ENCODE peak calls at places on chromosomes 7 and 10, in ten cellular contexts. One of them, this sample, is unnamed. For H3K4me1, the result is how much of the 10 kb centered on the place peaks cover.

GRCh38 chr10:78623577-78624215 is 445.1 kb upstream of the ZMIZ1 start:
- DNase-seq in spleen: no peak
- DNase-seq in endothelial cell of umbilical vein: peak
- DNase-seq in prostate gland: no peak
- DNase-seq in GM12878: no peak
- DNase-seq in ovary: no peak
- DNase-seq in A549: peak
- DNase-seq in Peyer's patch: peak
- DNase-seq in thyroid gland: peak
- DNase-seq in heart left ventricle: no peak
- DNase-seq in this sample: no peak

GRCh38 chr7:40986351-40986873 is 716.5 kb downstream of the INHBA start:
- DNase-seq in spleen: no peak
- DNase-seq in endothelial cell of umbilical vein: no peak
- DNase-seq in prostate gland: no peak
- DNase-seq in GM12878: no peak
- DNase-seq in ovary: no peak
- DNase-seq in A549: peak
- DNase-seq in Peyer's patch: no peak
- DNase-seq in thyroid gland: no peak
- DNase-seq in heart left ventricle: no peak
- DNase-seq in this sample: no peak

GRCh38 chr7:26399309-26399610 is 107.6 kb downstream of the SNX10 start:
- DNase-seq in spleen: peak
- DNase-seq in endothelial cell of umbilical vein: peak
- DNase-seq in prostate gland: peak
- DNase-seq in GM12878: no peak
- DNase-seq in ovary: peak
- DNase-seq in A549: peak
- DNase-seq in Peyer's patch: no peak
- DNase-seq in thyroid gland: peak
- DNase-seq in heart left ventricle: peak
- DNase-seq in this sample: peak

GRCh38 chr7:5425507-5426225 is 2.0 kb upstream of the TNRC18 start:
- DNase-seq in spleen: peak
- DNase-seq in endothelial cell of umbilical vein: peak
- DNase-seq in prostate gland: peak
- DNase-seq in GM12878: no peak
- DNase-seq in ovary: peak
- DNase-seq in A549: peak
- DNase-seq in Peyer's patch: peak
- DNase-seq in thyroid gland: peak
- DNase-seq in heart left ventricle: peak
- DNase-seq in this sample: peak

GRCh38 chr10:60942604-60943269 is 1.2 kb downstream of the RHOBTB1 start:
- DNase-seq in spleen: peak
- DNase-seq in endothelial cell of umbilical vein: peak
- DNase-seq in prostate gland: peak
- DNase-seq in GM12878: no peak
- DNase-seq in ovary: peak
- DNase-seq in A549: peak
- DNase-seq in Peyer's patch: peak
- DNase-seq in thyroid gland: peak
- DNase-seq in heart left ventricle: peak
- DNase-seq in this sample: peak

GRCh38 chr10:77012811-77013500 is 624.7 kb downstream of the KCNMA1 start:
- DNase-seq in spleen: no peak
- DNase-seq in endothelial cell of umbilical vein: no peak
- DNase-seq in prostate gland: no peak
- DNase-seq in GM12878: no peak
- DNase-seq in ovary: no peak
- DNase-seq in A549: no peak
- DNase-seq in Peyer's patch: no peak
- DNase-seq in thyroid gland: peak
- DNase-seq in heart left ventricle: no peak
- DNase-seq in this sample: no peak

GRCh38 chr10:48456808-48457761 is 147.8 kb downstream of the ARHGAP22 start:
- DNase-seq in spleen: peak
- DNase-seq in endothelial cell of umbilical vein: no peak
- DNase-seq in prostate gland: no peak
- DNase-seq in GM12878: no peak
- DNase-seq in ovary: no peak
- DNase-seq in A549: no peak
- DNase-seq in Peyer's patch: peak
- DNase-seq in thyroid gland: no peak
- DNase-seq in heart left ventricle: peak
- DNase-seq in this sample: no peak

GRCh38 chr10:47456096-47456485 is 27.8 kb downstream of the ANXA8 start:
- DNase-seq in spleen: no peak
- DNase-seq in endothelial cell of umbilical vein: no peak
- DNase-seq in prostate gland: no peak
- DNase-seq in GM12878: no peak
- DNase-seq in ovary: no peak
- DNase-seq in A549: no peak
- DNase-seq in Peyer's patch: no peak
- DNase-seq in thyroid gland: no peak
- DNase-seq in heart left ventricle: no peak
- DNase-seq in this sample: no peak

GRCh38 chr10:112471878-112472487 is 25.0 kb downstream of the VTI1A start:
- DNase-seq in spleen: no peak
- DNase-seq in endothelial cell of umbilical vein: peak
- DNase-seq in prostate gland: no peak
- DNase-seq in GM12878: peak
- DNase-seq in ovary: no peak
- DNase-seq in A549: peak
- DNase-seq in Peyer's patch: no peak
- DNase-seq in thyroid gland: no peak
- DNase-seq in heart left ventricle: no peak
- DNase-seq in this sample: no peak

GRCh38 chr10:82880776-82881175 is 1005.8 kb downstream of the NRG3 start:
- DNase-seq in spleen: no peak
- DNase-seq in endothelial cell of umbilical vein: no peak
- DNase-seq in prostate gland: no peak
- DNase-seq in GM12878: no peak
- DNase-seq in ovary: no peak
- DNase-seq in A549: no peak
- DNase-seq in Peyer's patch: no peak
- DNase-seq in thyroid gland: no peak
- DNase-seq in heart left ventricle: no peak
- DNase-seq in this sample: no peak

GRCh38 chr7:3336042-3336665 is 35.1 kb downstream of the SDK1 start:
- DNase-seq in spleen: no peak
- DNase-seq in endothelial cell of umbilical vein: no peak
- DNase-seq in prostate gland: no peak
- DNase-seq in GM12878: no peak
- DNase-seq in ovary: no peak
- DNase-seq in A549: no peak
- DNase-seq in Peyer's patch: no peak
- DNase-seq in thyroid gland: no peak
- DNase-seq in heart left ventricle: no peak
- DNase-seq in this sample: no peak

GRCh38 chr10:124993728-124994451 is 52.0 kb downstream of the ZRANB1 start:
- DNase-seq in spleen: peak
- DNase-seq in endothelial cell of umbilical vein: no peak
- DNase-seq in prostate gland: no peak
- DNase-seq in GM12878: no peak
- DNase-seq in ovary: no peak
- DNase-seq in A549: no peak
- DNase-seq in Peyer's patch: no peak
- DNase-seq in thyroid gland: no peak
- DNase-seq in heart left ventricle: no peak
- DNase-seq in this sample: peak

GRCh38 chr7:18361756-18362155 is 133.8 kb upstream of the HDAC9 start:
- DNase-seq in spleen: no peak
- DNase-seq in endothelial cell of umbilical vein: no peak
- DNase-seq in prostate gland: no peak
- DNase-seq in GM12878: no peak
- DNase-seq in ovary: peak
- DNase-seq in A549: peak
- DNase-seq in Peyer's patch: peak
- DNase-seq in thyroid gland: peak
- DNase-seq in heart left ventricle: no peak
- DNase-seq in this sample: peak

GRCh38 chr10:3852147-3852904 is 67.3 kb upstream of the KLF6 start:
- DNase-seq in spleen: peak
- DNase-seq in endothelial cell of umbilical vein: peak
- DNase-seq in prostate gland: peak
- DNase-seq in GM12878: peak
- DNase-seq in ovary: peak
- DNase-seq in A549: peak
- DNase-seq in Peyer's patch: peak
- DNase-seq in thyroid gland: peak
- DNase-seq in heart left ventricle: peak
- DNase-seq in this sample: peak
- TF ChIP-seq POLR2A in spleen: no peak
- TF ChIP-seq POLR2A in endothelial cell of umbilical vein: no peak
- TF ChIP-seq POLR2A in prostate gland: peak
- TF ChIP-seq POLR2A in GM12878: no peak
- TF ChIP-seq POLR2A in ovary: no peak
- TF ChIP-seq POLR2A in A549: no peak
- TF ChIP-seq POLR2A in Peyer's patch: no peak
- TF ChIP-seq POLR2A in thyroid gland: peak
- TF ChIP-seq POLR2A in heart left ventricle: no peak
- TF ChIP-seq POLR2A in this sample: no peak

GRCh38 chr7:77833136-77833535 is 34.6 kb downstream of the PHTF2 start:
- DNase-seq in spleen: no peak
- DNase-seq in endothelial cell of umbilical vein: no peak
- DNase-seq in prostate gland: no peak
- DNase-seq in GM12878: no peak
- DNase-seq in ovary: no peak
- DNase-seq in A549: no peak
- DNase-seq in Peyer's patch: no peak
- DNase-seq in thyroid gland: no peak
- DNase-seq in heart left ventricle: no peak
- DNase-seq in this sample: no peak
- H3K4me1 ChIP-seq in spleen: under half
- H3K4me1 ChIP-seq in endothelial cell of umbilical vein: under half
- H3K4me1 ChIP-seq in prostate gland: under half
- H3K4me1 ChIP-seq in GM12878: under half
- H3K4me1 ChIP-seq in ovary: under half
- H3K4me1 ChIP-seq in A549: under half
- H3K4me1 ChIP-seq in Peyer's patch: under half
- H3K4me1 ChIP-seq in thyroid gland: under half
- H3K4me1 ChIP-seq in heart left ventricle: under half
- H3K4me1 ChIP-seq in this sample: under half

DNA sequence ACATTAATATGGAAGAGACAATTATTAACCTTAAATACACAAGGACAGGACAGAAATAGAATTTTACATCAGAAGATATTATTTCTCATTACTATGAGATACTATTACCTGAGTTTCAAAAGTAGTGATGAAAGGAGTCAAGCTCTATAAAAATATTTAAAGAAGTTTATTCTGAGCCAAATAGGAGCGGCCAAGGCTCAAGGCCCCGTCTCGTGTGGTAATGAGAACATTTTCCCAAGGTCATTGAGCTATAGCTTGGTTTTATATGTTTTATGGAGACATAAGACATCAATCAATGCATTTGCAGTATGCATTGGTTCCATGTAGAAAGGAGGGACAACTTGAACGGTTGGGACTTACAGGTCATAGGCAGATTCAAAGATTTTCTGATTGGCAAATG is 29.4 kb upstream of the ZMYND11 start:
- DNase-seq in spleen: no peak
- DNase-seq in endothelial cell of umbilical vein: no peak
- DNase-seq in prostate gland: no peak
- DNase-seq in GM12878: no peak
- DNase-seq in ovary: no peak
- DNase-seq in A549: no peak
- DNase-seq in Peyer's patch: no peak
- DNase-seq in thyroid gland: no peak
- DNase-seq in heart left ventricle: no peak
- DNase-seq in this sample: no peak
- H3K27ac ChIP-seq in spleen: no peak
- H3K27ac ChIP-seq in endothelial cell of umbilical vein: no peak
- H3K27ac ChIP-seq in prostate gland: no peak
- H3K27ac ChIP-seq in GM12878: no peak
- H3K27ac ChIP-seq in ovary: no peak
- H3K27ac ChIP-seq in A549: no peak
- H3K27ac ChIP-seq in Peyer's patch: no peak
- H3K27ac ChIP-seq in thyroid gland: no peak
- H3K27ac ChIP-seq in heart left ventricle: no peak
- H3K27ac ChIP-seq in this sample: no peak

DNA sequence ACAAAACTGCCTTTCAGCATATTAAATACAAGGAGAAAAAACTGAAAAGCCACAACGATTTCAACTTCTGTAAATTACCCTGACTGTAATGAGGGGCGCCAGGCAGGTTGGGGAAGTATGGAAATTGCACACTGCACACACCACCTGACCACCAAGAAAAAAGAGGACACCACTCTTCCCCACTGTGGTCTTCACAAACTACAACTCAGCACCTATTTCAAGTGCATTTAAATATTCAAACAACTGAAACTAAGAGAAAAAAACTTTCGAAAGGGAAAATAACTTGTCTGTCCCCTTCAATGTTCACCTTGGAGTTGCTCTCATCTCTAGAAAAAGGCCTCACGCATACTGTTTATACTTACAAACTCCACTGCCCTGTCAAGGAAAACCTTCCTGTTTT is 1.5 kb downstream of the LARP4B start:
- DNase-seq in spleen: no peak
- DNase-seq in endothelial cell of umbilical vein: no peak
- DNase-seq in prostate gland: no peak
- DNase-seq in GM12878: no peak
- DNase-seq in ovary: no peak
- DNase-seq in A549: no peak
- DNase-seq in Peyer's patch: peak
- DNase-seq in thyroid gland: no peak
- DNase-seq in heart left ventricle: no peak
- DNase-seq in this sample: no peak
- TF ChIP-seq POLR2A in spleen: no peak
- TF ChIP-seq POLR2A in endothelial cell of umbilical vein: no peak
- TF ChIP-seq POLR2A in prostate gland: no peak
- TF ChIP-seq POLR2A in GM12878: no peak
- TF ChIP-seq POLR2A in ovary: no peak
- TF ChIP-seq POLR2A in A549: no peak
- TF ChIP-seq POLR2A in Peyer's patch: no peak
- TF ChIP-seq POLR2A in thyroid gland: no peak
- TF ChIP-seq POLR2A in heart left ventricle: no peak
- TF ChIP-seq POLR2A in this sample: no peak

GRCh38 chr7:73683916-73684693 is 708 bp downstream of the BUD23 start:
- DNase-seq in spleen: no peak
- DNase-seq in endothelial cell of umbilical vein: peak
- DNase-seq in prostate gland: no peak
- DNase-seq in GM12878: no peak
- DNase-seq in ovary: no peak
- DNase-seq in A549: no peak
- DNase-seq in Peyer's patch: no peak
- DNase-seq in thyroid gland: no peak
- DNase-seq in heart left ventricle: no peak
- DNase-seq in this sample: peak
- H3K4me1 ChIP-seq in spleen: under half
- H3K4me1 ChIP-seq in endothelial cell of umbilical vein: under half
- H3K4me1 ChIP-seq in prostate gland: under half
- H3K4me1 ChIP-seq in GM12878: under half
- H3K4me1 ChIP-seq in ovary: under half
- H3K4me1 ChIP-seq in A549: under half
- H3K4me1 ChIP-seq in Peyer's patch: under half
- H3K4me1 ChIP-seq in thyroid gland: under half
- H3K4me1 ChIP-seq in heart left ventricle: under half
- H3K4me1 ChIP-seq in this sample: under half

GRCh38 chr10:72329290-72330058 is 25.2 kb downstream of the DNAJB12 start:
- DNase-seq in spleen: peak
- DNase-seq in endothelial cell of umbilical vein: no peak
- DNase-seq in prostate gland: no peak
- DNase-seq in GM12878: no peak
- DNase-seq in ovary: peak
- DNase-seq in A549: no peak
- DNase-seq in Peyer's patch: no peak
- DNase-seq in thyroid gland: peak
- DNase-seq in heart left ventricle: no peak
- DNase-seq in this sample: peak
- H3K27ac ChIP-seq in spleen: peak
- H3K27ac ChIP-seq in endothelial cell of umbilical vein: no peak
- H3K27ac ChIP-seq in prostate gland: peak
- H3K27ac ChIP-seq in GM12878: no peak
- H3K27ac ChIP-seq in ovary: peak
- H3K27ac ChIP-seq in A549: peak
- H3K27ac ChIP-seq in Peyer's patch: peak
- H3K27ac ChIP-seq in thyroid gland: peak
- H3K27ac ChIP-seq in heart left ventricle: no peak
- H3K27ac ChIP-seq in this sample: peak